ENCODE peak calls at places on chromosomes 7 and 10, in six cellular contexts. L, D, S, U, F and B are unnamed samples. For H3K4me1 and H3K27me3, the result is how much of the 10 kb centered on the place peaks cover.

GRCh38 chr7:149562602-149563001 is 65.0 kb upstream of the ZNF746 start:
- DNase-seq in S (no peak), L (no peak), F (no peak), U (peak), D (no peak), B (peak)

GRCh38 chr10:124557648-124558338 is 96.2 kb downstream of the LHPP start:
- DNase-seq in L (no peak), S (no peak), F (no peak), D (no peak), U (no peak), B (no peak)

GRCh38 chr10:24947304-24948097 is 4.9 kb downstream of the PRTFDC1 start:
- DNase-seq in F (peak), L (no peak), S (no peak), D (no peak), U (peak), B (no peak)

GRCh38 chr7:38893061-38893460 is 15.9 kb downstream of the VPS41 start:
- DNase-seq in F (no peak), L (no peak), D (no peak), U (peak), S (no peak), B (no peak)

GRCh38 chr7:90717286-90718060 is 121.4 kb downstream of the CDK14 start:
- DNase-seq in F (no peak), L (no peak), U (peak), S (no peak), D (no peak), B (peak)

GRCh38 chr10:32077896-32078295 is 21.7 kb upstream of the KIF5B start:
- DNase-seq in D (peak), L (no peak), S (no peak), F (no peak), U (peak), B (peak)

GRCh38 chr7:97006951-97007861 is 1.9 kb downstream of the DLX6 start:
- DNase-seq in L (no peak), S (no peak), D (no peak), U (no peak), F (no peak), B (no peak)

GRCh38 chr7:116966606-116967005 is 13.3 kb downstream of the ST7 start:
- DNase-seq in S (no peak), U (no peak), F (no peak), D (no peak), L (no peak), B (peak)

GRCh38 chr10:113027574-113028392 is 77.7 kb downstream of the TCF7L2 start:
- DNase-seq in F (peak), L (no peak), U (no peak), D (no peak), S (no peak), B (peak)

GRCh38 chr7:20089431-20089830 is 127.8 kb downstream of the MACC1 start:
- DNase-seq in F (no peak), D (no peak), S (no peak), L (no peak), U (no peak), B (peak)

GRCh38 chr7:100655908-100656674 is at the start of gene ACTL6B:
- DNase-seq in L (peak), U (no peak), S (no peak), D (no peak), F (peak), B (peak)

GRCh38 chr7:64905547-64905946 is 2.5 kb downstream of the ZNF273 start:
- DNase-seq in D (no peak), L (no peak), F (no peak), S (no peak), U (no peak), B (no peak)

GRCh38 chr7:4556868-4557620 is 125.1 kb upstream of the FOXK1 start:
- DNase-seq in U (peak), L (no peak), D (no peak), S (no peak), F (no peak), B (no peak)

GRCh38 chr7:110001254-110001938 is 1089.5 kb upstream of the LRRN3 start:
- DNase-seq in L (no peak), U (no peak), D (no peak), S (no peak), F (no peak), B (no peak)

GRCh38 chr10:93703066-93703465 is 674 bp upstream of the FRA10AC1 start:
- DNase-seq in F (no peak), D (no peak), L (peak), S (no peak), U (peak), B (no peak)

GRCh38 chr7:74467876-74468275 is 14.2 kb downstream of the GTF2IRD1 start:
- DNase-seq in F (no peak), L (no peak), S (no peak), D (no peak), U (no peak), B (no peak)

GRCh38 chr7:98994046-98994944 is 116.0 kb downstream of the TRRAP start:
- DNase-seq in S (no peak), F (no peak), D (no peak), U (no peak), L (no peak), B (no peak)

GRCh38 chr10:30736685-30737232 is 107.2 kb upstream of the LYZL2 start:
- DNase-seq in S (no peak), D (no peak), F (peak), U (peak), L (no peak), B (peak)

GRCh38 chr7:46775776-46776175 is 806.1 kb downstream of the TNS3 start:
- DNase-seq in L (no peak), U (no peak), S (no peak), F (no peak), D (no peak), B (peak)

GRCh38 chr7:88200793-88201192 is 19.0 kb downstream of the SRI start:
- DNase-seq in F (no peak), S (no peak), U (no peak), D (no peak), L (no peak), B (no peak)

GRCh38 chr7:138287549-138287948 is 172.5 kb upstream of the TRIM24 start:
- DNase-seq in F (no peak), D (no peak), L (no peak), U (no peak), S (no peak), B (no peak)

GRCh38 chr7:69775231-69775771 is 177.0 kb downstream of the AUTS2 start:
- DNase-seq in L (peak), D (no peak), S (no peak), F (no peak), U (peak), B (peak)

GRCh38 chr7:131196808-131197207 is 130.9 kb upstream of the MKLN1 start:
- DNase-seq in L (no peak), S (no peak), U (peak), F (peak), D (no peak), B (peak)

GRCh38 chr7:35753761-35754603 is 46.9 kb upstream of the SEPTIN7 start:
- DNase-seq in U (peak), D (no peak), S (no peak), F (no peak), L (peak), B (peak)

GRCh38 chr7:75870557-75870956 is 8.3 kb upstream of the RHBDD2 start:
- DNase-seq in L (no peak), U (no peak), D (no peak), F (no peak), S (no peak), B (no peak)

GRCh38 chr7:11702938-11703337 is 129.1 kb downstream of the THSD7A start:
- DNase-seq in L (no peak), D (no peak), F (no peak), U (no peak), S (no peak), B (no peak)

GRCh38 chr7:93862651-93863050 is 27.9 kb downstream of the TFPI2 start:
- DNase-seq in U (no peak), L (no peak), D (no peak), S (no peak), F (no peak), B (no peak)

GRCh38 chr10:24446739-24447138 is 237.8 kb downstream of the KIAA1217 start:
- DNase-seq in F (no peak), D (no peak), U (peak), L (no peak), S (no peak), B (peak)

GRCh38 chr10:22712959-22713852 is 1.2 kb downstream of the PIP4K2A start:
- DNase-seq in F (peak), U (no peak), L (peak), D (no peak), S (peak), B (peak)

GRCh38 chr10:120799849-120800248 is 51.3 kb upstream of the WDR11 start:
- DNase-seq in D (no peak), L (no peak), U (no peak), S (no peak), F (no peak), B (no peak)

GRCh38 chr7:155222046-155222445 is 75.6 kb upstream of the INSIG1 start:
- DNase-seq in S (no peak), L (no peak), F (no peak), D (no peak), U (peak), B (no peak)

GRCh38 chr10:132400547-132401151 is 3.6 kb downstream of the PWWP2B start:
- DNase-seq in S (no peak), D (no peak), L (no peak), U (no peak), F (no peak), B (no peak)

GRCh38 chr10:132403511-132404168 is 6.6 kb downstream of the PWWP2B start:
- DNase-seq in D (no peak), U (no peak), S (no peak), F (no peak), L (no peak), B (no peak)

GRCh38 chr10:132401396-132402168 is 4.6 kb downstream of the PWWP2B start:
- DNase-seq in S (no peak), D (no peak), F (no peak), L (peak), U (no peak), B (no peak)

GRCh38 chr10:132404169-132404880 is 7.3 kb downstream of the PWWP2B start:
- DNase-seq in F (no peak), L (no peak), U (no peak), D (no peak), S (no peak), B (no peak)

GRCh38 chr10:132402781-132403241 is 5.8 kb downstream of the PWWP2B start:
- DNase-seq in S (no peak), D (no peak), U (no peak), F (no peak), L (no peak), B (no peak)
- H3K4me1 ChIP-seq in S (under half), D (under half), U (under half), F (under half), L (half or more), B (under half)

DNA sequence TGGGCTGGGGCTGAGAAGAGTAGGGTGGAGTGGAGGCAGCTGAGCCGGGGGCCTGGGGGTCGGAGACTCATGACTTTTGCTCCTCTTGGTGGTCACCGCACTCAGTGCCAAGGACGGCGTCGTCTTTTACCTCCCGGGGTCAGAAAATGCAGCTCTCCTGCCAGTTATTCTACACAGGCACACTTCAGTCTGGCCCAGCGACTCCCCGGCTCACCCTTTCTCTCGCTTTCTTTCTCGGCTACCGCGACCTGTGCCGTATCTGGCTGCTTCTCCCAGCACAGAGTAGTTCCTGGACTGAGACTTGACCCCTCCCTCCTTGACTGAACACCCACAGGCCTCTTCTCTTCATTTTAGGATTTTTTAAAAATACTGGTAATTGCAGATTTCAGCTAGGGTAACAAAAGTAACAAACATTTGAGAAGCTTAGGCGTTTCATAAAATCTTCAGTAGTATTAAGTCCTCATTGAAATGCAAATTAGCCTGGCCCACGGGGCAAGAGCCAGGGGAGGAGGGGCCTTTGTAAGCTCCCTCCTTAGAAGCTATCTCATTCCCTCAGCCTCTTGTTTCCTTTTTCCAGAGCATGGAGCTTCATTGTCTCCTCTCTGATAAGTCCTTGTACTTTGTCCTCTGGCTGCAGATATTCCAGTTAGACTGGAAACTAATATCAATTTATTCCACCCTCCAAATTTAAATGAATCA is 1.1 kb upstream of the PRLHR start:
- DNase-seq in F (no peak), D (no peak), L (no peak), U (no peak), S (no peak), B (no peak)
- H3K4me3 ChIP-seq in F (no peak), D (no peak), L (no peak), U (no peak), S (no peak), B (no peak)

GRCh38 chr7:17526621-17527020 is 228.2 kb downstream of the AHR start:
- DNase-seq in F (no peak), U (no peak), L (no peak), D (no peak), S (no peak), B (no peak)
- H3K27me3 ChIP-seq in F (under half), U (under half), L (under half), D (under half), S (under half), B (under half)

GRCh38 chr10:79242620-79243152 is 104.6 kb upstream of the PPIF start:
- DNase-seq in S (peak), L (no peak), U (peak), D (no peak), F (peak), B (peak)
- H3K4me1 ChIP-seq in S (under half), L (under half), U (half or more), D (under half), F (half or more), B (half or more)

GRCh38 chr7:151437163-151437553 is 2.8 kb downstream of the CRYGN start:
- DNase-seq in S (no peak), U (no peak), F (no peak), L (no peak), D (no peak), B (no peak)

GRCh38 chr7:151436446-151437162 is 3.3 kb downstream of the CRYGN start:
- DNase-seq in S (no peak), L (no peak), F (no peak), U (no peak), D (no peak), B (peak)

GRCh38 chr7:151435971-151436370 is 4.0 kb downstream of the CRYGN start:
- DNase-seq in U (no peak), L (no peak), F (no peak), S (no peak), D (no peak), B (no peak)

GRCh38 chr7:151438864-151439601 is 908 bp downstream of the CRYGN start:
- DNase-seq in S (no peak), F (no peak), L (no peak), U (no peak), D (no peak), B (no peak)

GRCh38 chr7:151437866-151438516 is 1.9 kb downstream of the CRYGN start:
- DNase-seq in F (no peak), D (no peak), L (no peak), U (no peak), S (no peak), B (no peak)
- H3K4me3 ChIP-seq in F (no peak), D (no peak), L (no peak), U (no peak), S (no peak), B (no peak)

GRCh38 chr10:116270691-116271592 is 2.1 kb downstream of the GFRA1 start:
- DNase-seq in S (no peak), F (no peak), L (peak), D (no peak), U (no peak), B (peak)

GRCh38 chr10:116269612-116270011 is 3.4 kb downstream of the GFRA1 start:
- DNase-seq in S (no peak), F (no peak), D (no peak), U (no peak), L (no peak), B (no peak)

GRCh38 chr10:116265686-116266085 is 7.3 kb downstream of the GFRA1 start:
- DNase-seq in U (no peak), F (no peak), L (no peak), S (no peak), D (no peak), B (no peak)

GRCh38 chr10:116271593-116272496 is 1.2 kb downstream of the GFRA1 start:
- DNase-seq in U (no peak), F (no peak), D (no peak), S (no peak), L (no peak), B (peak)

DNA sequence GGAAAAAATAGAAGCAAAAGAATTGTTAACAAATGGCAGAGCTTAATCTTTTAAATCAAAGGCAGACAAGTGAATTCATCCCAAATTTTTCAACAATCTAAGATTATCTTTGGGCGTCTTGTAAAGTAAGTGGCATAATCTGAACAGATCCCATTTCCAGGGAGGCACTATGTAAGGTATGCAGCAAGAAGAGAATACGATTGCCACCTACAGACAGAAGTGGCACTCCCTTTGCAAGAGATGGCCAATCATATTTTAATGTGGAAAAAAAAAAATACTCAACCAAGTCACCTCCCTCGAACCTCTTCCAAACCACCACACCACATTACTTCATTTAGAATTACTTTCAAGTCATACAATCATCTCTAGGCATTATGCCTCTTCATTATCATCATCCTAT is 4.0 kb downstream of the GFRA1 start:
- DNase-seq in D (no peak), S (no peak), F (no peak), U (no peak), L (no peak), B (peak)
- H3K27me3 ChIP-seq in D (half or more), S (under half), F (under half), U (under half), L (under half), B (under half)

GRCh38 chr10:905972-906371 is 25.5 kb downstream of the LARP4B start:
- DNase-seq in U (no peak), D (no peak), F (no peak), S (no peak), L (no peak), B (no peak)

GRCh38 chr10:905503-905902 is 26.0 kb downstream of the LARP4B start:
- DNase-seq in F (no peak), L (no peak), U (no peak), S (no peak), D (no peak), B (no peak)

GRCh38 chr10:904403-904802 is 27.1 kb downstream of the LARP4B start:
- DNase-seq in S (no peak), F (no peak), U (no peak), D (no peak), L (no peak), B (no peak)

DNA sequence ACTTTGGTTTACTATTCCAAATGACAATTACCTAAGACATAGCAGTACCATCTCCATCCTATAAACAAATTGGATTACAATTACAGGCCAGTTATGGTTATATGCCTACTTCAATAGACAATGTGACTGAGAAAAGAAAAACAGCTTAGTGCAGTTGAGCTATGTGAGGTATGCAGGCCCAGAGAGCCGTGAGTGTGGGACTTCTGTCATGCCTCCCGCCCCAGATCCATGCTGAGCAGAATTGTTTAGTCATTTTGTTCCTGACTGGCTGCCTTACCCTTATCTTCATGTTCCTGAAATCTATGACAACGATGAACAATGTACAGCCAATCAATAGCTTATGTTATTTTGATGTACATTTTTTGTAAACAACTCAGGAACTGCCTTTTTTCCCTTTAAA is 21.7 kb downstream of the LARP4B start:
- DNase-seq in S (no peak), F (no peak), D (no peak), U (peak), L (no peak), B (peak)
- H3K4me1 ChIP-seq in S (under half), F (under half), D (under half), U (under half), L (under half), B (under half)